ENCODE peak calls at places on chromosomes 6 and 20, in four cellular contexts. One of them, this sample, is unnamed.

GRCh38 chr20:61744691-61745396 is 320.8 kb downstream of the TAF4 start:
- DNase-seq in brain microvascular endothelial cell: peak; percentile 3
- DNase-seq in SK-N-SH: no peak
- DNase-seq in right atrium auricular region: no peak
- DNase-seq in this sample: peak; percentile 17

GRCh38 chr6:166627039-166627874 is at the start of gene RPS6KA2:
- DNase-seq in brain microvascular endothelial cell: peak; percentile 100
- DNase-seq in SK-N-SH: peak; percentile 97
- DNase-seq in right atrium auricular region: peak; percentile 100
- DNase-seq in this sample: peak; percentile 95

GRCh38 chr6:149467265-149467664 is 17.5 kb downstream of the ZC3H12D start:
- DNase-seq in brain microvascular endothelial cell: no peak
- DNase-seq in SK-N-SH: no peak
- DNase-seq in right atrium auricular region: no peak
- DNase-seq in this sample: no peak

GRCh38 chr20:51497542-51498467 is 44.7 kb downstream of the NFATC2 start:
- DNase-seq in brain microvascular endothelial cell: no peak
- DNase-seq in SK-N-SH: no peak
- DNase-seq in right atrium auricular region: no peak
- DNase-seq in this sample: no peak

GRCh38 chr6:133741375-133741861 is 147.5 kb upstream of the TCF21 start:
- DNase-seq in brain microvascular endothelial cell: no peak
- DNase-seq in SK-N-SH: no peak
- DNase-seq in right atrium auricular region: no peak
- DNase-seq in this sample: peak; percentile 69

GRCh38 chr6:150652848-150653613 is 53.3 kb downstream of the PLEKHG1 start:
- DNase-seq in brain microvascular endothelial cell: no peak
- DNase-seq in SK-N-SH: no peak
- DNase-seq in right atrium auricular region: no peak
- DNase-seq in this sample: peak; percentile 49

GRCh38 chr6:83920017-83920416 is 60.5 kb downstream of the CYB5R4 start:
- DNase-seq in brain microvascular endothelial cell: peak; percentile 18
- DNase-seq in SK-N-SH: no peak
- DNase-seq in right atrium auricular region: no peak
- DNase-seq in this sample: no peak

GRCh38 chr20:35012227-35013069 is 56.8 kb downstream of the MYH7B start:
- DNase-seq in brain microvascular endothelial cell: no peak
- DNase-seq in SK-N-SH: no peak
- DNase-seq in right atrium auricular region: peak; percentile 60
- DNase-seq in this sample: no peak

GRCh38 chr6:829646-830045 is 136.7 kb upstream of the EXOC2 start:
- DNase-seq in brain microvascular endothelial cell: no peak
- DNase-seq in SK-N-SH: no peak
- DNase-seq in right atrium auricular region: no peak
- DNase-seq in this sample: no peak

GRCh38 chr6:165439928-165440554 is 130.6 kb upstream of the C6orf118 start:
- DNase-seq in brain microvascular endothelial cell: no peak
- DNase-seq in SK-N-SH: peak; percentile 27
- DNase-seq in right atrium auricular region: no peak
- DNase-seq in this sample: peak; percentile 84

GRCh38 chr6:11460837-11461661 is 76.5 kb upstream of the TMEM170B start:
- DNase-seq in brain microvascular endothelial cell: no peak
- DNase-seq in SK-N-SH: no peak
- DNase-seq in right atrium auricular region: no peak
- DNase-seq in this sample: no peak

GRCh38 chr6:120608826-120609225 is 725.5 kb downstream of the TBC1D32 start:
- DNase-seq in brain microvascular endothelial cell: peak; percentile 25
- DNase-seq in SK-N-SH: no peak
- DNase-seq in right atrium auricular region: no peak
- DNase-seq in this sample: peak; percentile 76

GRCh38 chr6:118017301-118017854 is 110.3 kb downstream of the SLC35F1 start:
- DNase-seq in brain microvascular endothelial cell: no peak
- DNase-seq in SK-N-SH: no peak
- DNase-seq in right atrium auricular region: no peak
- DNase-seq in this sample: no peak

GRCh38 chr20:22834651-22835256 is 200.4 kb upstream of the SSTR4 start:
- DNase-seq in brain microvascular endothelial cell: no peak
- DNase-seq in SK-N-SH: no peak
- DNase-seq in right atrium auricular region: no peak
- DNase-seq in this sample: no peak

GRCh38 chr6:159654483-159655098 is 38.5 kb downstream of the SOD2 start:
- DNase-seq in brain microvascular endothelial cell: no peak
- DNase-seq in SK-N-SH: peak; percentile 41
- DNase-seq in right atrium auricular region: no peak
- DNase-seq in this sample: peak; percentile 55

GRCh38 chr20:9388160-9388825 is 126.1 kb upstream of the LAMP5 start:
- DNase-seq in brain microvascular endothelial cell: no peak
- DNase-seq in SK-N-SH: no peak
- DNase-seq in right atrium auricular region: no peak
- DNase-seq in this sample: no peak

GRCh38 chr20:48601798-48602197 is 226.0 kb downstream of the PREX1 start:
- DNase-seq in brain microvascular endothelial cell: no peak
- DNase-seq in SK-N-SH: no peak
- DNase-seq in right atrium auricular region: no peak
- DNase-seq in this sample: no peak

GRCh38 chr6:77245026-77245425 is 218.3 kb downstream of the HTR1B start:
- DNase-seq in brain microvascular endothelial cell: no peak
- DNase-seq in SK-N-SH: no peak
- DNase-seq in right atrium auricular region: no peak
- DNase-seq in this sample: no peak

GRCh38 chr20:50041238-50041915 is 58.6 kb downstream of the SNAI1 start:
- DNase-seq in brain microvascular endothelial cell: no peak
- DNase-seq in SK-N-SH: no peak
- DNase-seq in right atrium auricular region: no peak
- DNase-seq in this sample: no peak

GRCh38 chr6:102766946-102767345 is 1373.4 kb downstream of the GRIK2 start:
- DNase-seq in brain microvascular endothelial cell: peak; percentile 27
- DNase-seq in SK-N-SH: no peak
- DNase-seq in right atrium auricular region: no peak
- DNase-seq in this sample: peak; percentile 18

GRCh38 chr6:132950556-132950955 is 136.2 kb downstream of the RPS12 start:
- DNase-seq in brain microvascular endothelial cell: no peak
- DNase-seq in SK-N-SH: no peak
- DNase-seq in right atrium auricular region: no peak
- DNase-seq in this sample: no peak

GRCh38 chr6:137846772-137847313 is 20.2 kb upstream of the TNFAIP3 start:
- DNase-seq in brain microvascular endothelial cell: no peak
- DNase-seq in SK-N-SH: no peak
- DNase-seq in right atrium auricular region: no peak
- DNase-seq in this sample: no peak

GRCh38 chr6:161074496-161075140 is 83.0 kb downstream of the MAP3K4 start:
- DNase-seq in brain microvascular endothelial cell: no peak
- DNase-seq in SK-N-SH: no peak
- DNase-seq in right atrium auricular region: no peak
- DNase-seq in this sample: no peak

GRCh38 chr6:148565931-148566663 is 180.7 kb upstream of the UST start:
- DNase-seq in brain microvascular endothelial cell: peak; percentile 95
- DNase-seq in SK-N-SH: no peak
- DNase-seq in right atrium auricular region: peak; percentile 77
- DNase-seq in this sample: peak; percentile 85

GRCh38 chr20:63979549-63980316 is at the start of gene SAMD10:
- DNase-seq in brain microvascular endothelial cell: no peak
- DNase-seq in SK-N-SH: peak; percentile 85
- DNase-seq in right atrium auricular region: no peak
- DNase-seq in this sample: no peak

GRCh38 chr6:158869010-158869603 is 49.9 kb upstream of the EZR start:
- DNase-seq in brain microvascular endothelial cell: peak; percentile 9
- DNase-seq in SK-N-SH: no peak
- DNase-seq in right atrium auricular region: no peak
- DNase-seq in this sample: peak; percentile 75

GRCh38 chr20:59043698-59044097 is 1.1 kb upstream of the PRELID3B start:
- DNase-seq in brain microvascular endothelial cell: no peak
- DNase-seq in SK-N-SH: no peak
- DNase-seq in right atrium auricular region: no peak
- DNase-seq in this sample: peak; percentile 55

GRCh38 chr20:58542411-58543095 is 27.4 kb upstream of the APCDD1L start:
- DNase-seq in brain microvascular endothelial cell: no peak
- DNase-seq in SK-N-SH: no peak
- DNase-seq in right atrium auricular region: peak; percentile 28
- DNase-seq in this sample: peak; percentile 61

GRCh38 chr6:75524322-75524972 is 30.8 kb upstream of the FILIP1 start:
- DNase-seq in brain microvascular endothelial cell: peak; percentile 95
- DNase-seq in SK-N-SH: no peak
- DNase-seq in right atrium auricular region: no peak
- DNase-seq in this sample: peak; percentile 70

GRCh38 chr6:20400476-20401402 is 940 bp upstream of the E2F3 start:
- DNase-seq in brain microvascular endothelial cell: peak; percentile 12
- DNase-seq in SK-N-SH: peak; percentile 63
- DNase-seq in right atrium auricular region: peak; percentile 85
- DNase-seq in this sample: peak; percentile 64

GRCh38 chr6:165774903-165775608 is 112.0 kb upstream of the PDE10A start:
- DNase-seq in brain microvascular endothelial cell: peak; percentile 20
- DNase-seq in SK-N-SH: no peak
- DNase-seq in right atrium auricular region: no peak
- DNase-seq in this sample: peak; percentile 75

GRCh38 chr6:52130440-52130839 is 43.0 kb upstream of the PKHD1 start:
- DNase-seq in brain microvascular endothelial cell: no peak
- DNase-seq in SK-N-SH: no peak
- DNase-seq in right atrium auricular region: no peak
- DNase-seq in this sample: peak; percentile 8

GRCh38 chr20:63966944-63967322 is 2.8 kb downstream of the ZNF512B start:
- DNase-seq in brain microvascular endothelial cell: no peak
- DNase-seq in SK-N-SH: no peak
- DNase-seq in right atrium auricular region: no peak
- DNase-seq in this sample: no peak

GRCh38 chr6:159521962-159522361 is 171.1 kb downstream of the SOD2 start:
- DNase-seq in brain microvascular endothelial cell: no peak
- DNase-seq in SK-N-SH: no peak
- DNase-seq in right atrium auricular region: no peak
- DNase-seq in this sample: no peak

GRCh38 chr6:114087496-114087895 is 116.5 kb upstream of the HDAC2 start:
- DNase-seq in brain microvascular endothelial cell: no peak
- DNase-seq in SK-N-SH: no peak
- DNase-seq in right atrium auricular region: no peak
- DNase-seq in this sample: peak; percentile 8

GRCh38 chr6:35972471-35972985 is 51.6 kb upstream of the SRPK1 start:
- DNase-seq in brain microvascular endothelial cell: no peak
- DNase-seq in SK-N-SH: peak; percentile 24
- DNase-seq in right atrium auricular region: no peak
- DNase-seq in this sample: no peak
- TF ChIP-seq CTCF in brain microvascular endothelial cell: peak; percentile 29
- TF ChIP-seq CTCF in SK-N-SH: no peak
- TF ChIP-seq CTCF in right atrium auricular region: no peak
- TF ChIP-seq CTCF in this sample: no peak

DNA sequence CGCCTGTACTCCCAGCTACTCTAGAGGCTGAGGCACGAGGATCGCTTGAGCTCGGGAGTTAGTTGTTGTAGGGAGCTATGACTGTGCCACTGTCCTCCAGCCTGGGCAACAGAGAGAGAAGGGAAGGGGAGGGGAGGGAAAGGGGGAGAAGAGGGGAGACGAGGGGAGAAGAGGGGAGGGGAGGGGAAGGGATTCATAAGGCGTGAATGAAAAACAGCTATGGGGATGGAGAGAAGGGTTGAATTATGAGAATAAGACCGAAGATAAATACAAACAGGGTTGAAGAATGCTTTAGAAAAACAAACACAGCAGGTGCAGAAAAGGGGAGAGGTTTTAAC is 106.0 kb downstream of the TRIM27 start:
- DNase-seq in brain microvascular endothelial cell: no peak
- DNase-seq in SK-N-SH: no peak
- DNase-seq in right atrium auricular region: no peak
- DNase-seq in this sample: no peak
- H3K4me3 ChIP-seq in brain microvascular endothelial cell: peak overlapping the region; percentile 22
- H3K4me3 ChIP-seq in SK-N-SH: no peak overlapping the region
- H3K4me3 ChIP-seq in right atrium auricular region: no peak overlapping the region
- H3K4me3 ChIP-seq in this sample: no peak overlapping the region

GRCh38 chr6:122178988-122179387 is 220.5 kb upstream of the HSF2 start:
- DNase-seq in brain microvascular endothelial cell: no peak
- DNase-seq in SK-N-SH: no peak
- DNase-seq in right atrium auricular region: no peak
- DNase-seq in this sample: no peak

GRCh38 chr6:122184260-122184934 is 215.1 kb upstream of the HSF2 start:
- DNase-seq in brain microvascular endothelial cell: no peak
- DNase-seq in SK-N-SH: peak; percentile 22
- DNase-seq in right atrium auricular region: no peak
- DNase-seq in this sample: peak; percentile 27

GRCh38 chr6:122180132-122180531 is 219.3 kb upstream of the HSF2 start:
- DNase-seq in brain microvascular endothelial cell: no peak
- DNase-seq in SK-N-SH: no peak
- DNase-seq in right atrium auricular region: no peak
- DNase-seq in this sample: no peak
- TF ChIP-seq CTCF in brain microvascular endothelial cell: peak; percentile 49
- TF ChIP-seq CTCF in SK-N-SH: peak; percentile 39
- TF ChIP-seq CTCF in right atrium auricular region: no peak
- TF ChIP-seq CTCF in this sample: no peak

DNA sequence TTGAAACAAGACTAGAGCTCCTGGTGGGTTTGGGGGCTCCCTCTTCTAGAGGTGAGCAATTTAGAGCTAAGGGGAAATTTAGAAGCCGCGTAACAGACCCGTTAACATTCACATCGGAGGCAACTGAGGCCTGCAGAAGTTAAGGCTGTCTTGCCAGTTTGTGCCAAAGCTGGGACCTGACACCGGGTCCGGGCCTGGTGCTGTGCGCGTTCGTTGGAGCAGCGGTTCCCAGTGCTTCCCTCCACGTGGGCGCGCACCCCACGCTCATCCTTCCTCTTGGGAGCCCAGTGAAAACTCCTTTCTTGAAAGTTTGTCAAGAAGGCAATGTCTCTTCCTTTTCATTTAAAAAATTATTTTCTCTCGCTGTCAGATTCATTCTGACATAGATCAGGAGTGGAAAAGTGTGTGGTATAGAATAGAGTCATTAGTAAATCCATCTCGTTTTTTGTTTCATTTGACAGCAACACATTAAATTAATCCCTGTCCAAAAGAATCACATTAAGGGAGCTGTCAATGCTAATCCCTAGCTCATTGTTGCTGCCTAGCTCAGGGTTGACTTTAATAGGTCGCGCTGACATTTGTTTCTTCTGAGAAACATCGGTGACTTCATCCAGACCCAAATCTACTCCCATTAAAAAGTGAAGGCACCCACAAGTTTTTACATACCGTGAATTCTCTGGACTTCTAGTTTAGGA is 25.3 kb upstream of the MAP3K7 start:
- DNase-seq in brain microvascular endothelial cell: no peak
- DNase-seq in SK-N-SH: peak; percentile 11
- DNase-seq in right atrium auricular region: no peak
- DNase-seq in this sample: no peak
- H3K4me3 ChIP-seq in brain microvascular endothelial cell: no peak overlapping the region
- H3K4me3 ChIP-seq in SK-N-SH: no peak overlapping the region
- H3K4me3 ChIP-seq in right atrium auricular region: no peak overlapping the region
- H3K4me3 ChIP-seq in this sample: no peak overlapping the region

DNA sequence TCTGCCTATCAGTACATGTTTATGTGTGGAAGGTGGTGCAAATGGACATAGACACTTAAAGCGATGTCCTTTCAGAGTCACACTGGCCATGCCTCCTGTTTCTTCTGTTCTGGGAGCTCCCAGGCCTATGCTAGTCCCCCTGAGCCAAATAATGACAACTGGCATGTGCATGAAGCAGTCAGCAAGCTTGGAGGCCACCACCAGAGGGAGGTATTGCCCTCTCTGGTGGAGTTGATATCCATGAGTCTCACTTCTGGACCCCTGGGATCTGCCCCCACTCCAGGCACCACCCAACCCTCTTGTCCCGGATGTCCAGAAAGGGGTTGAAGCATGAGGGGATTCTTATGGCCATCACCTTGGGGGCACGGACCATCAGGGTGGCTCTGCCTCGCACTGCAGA is 172.2 kb downstream of the AIG1 start:
- DNase-seq in brain microvascular endothelial cell: peak; percentile 19
- DNase-seq in SK-N-SH: peak; percentile 37
- DNase-seq in right atrium auricular region: no peak
- DNase-seq in this sample: peak; percentile 44
- TF ChIP-seq CTCF in brain microvascular endothelial cell: peak; percentile 77
- TF ChIP-seq CTCF in SK-N-SH: peak; percentile 61
- TF ChIP-seq CTCF in right atrium auricular region: no peak
- TF ChIP-seq CTCF in this sample: peak; percentile 83

GRCh38 chr6:26331809-26332226 is 33.2 kb upstream of the BTN3A2 start:
- DNase-seq in brain microvascular endothelial cell: no peak
- DNase-seq in SK-N-SH: no peak
- DNase-seq in right atrium auricular region: no peak
- DNase-seq in this sample: no peak
- H3K4me3 ChIP-seq in brain microvascular endothelial cell: peak overlapping the region; percentile 51
- H3K4me3 ChIP-seq in SK-N-SH: peak overlapping the region; percentile 65
- H3K4me3 ChIP-seq in right atrium auricular region: no peak overlapping the region
- H3K4me3 ChIP-seq in this sample: peak overlapping the region; percentile 25

This sample was measured in bronchial epithelial cell.